ENCODE peak calls at places on chromosomes 16 and 17, in five cellular contexts. One of them, this sample, is unnamed.

GRCh38 chr16:53913082-53913870 is 209.3 kb downstream of the FTO start:
- DNase-seq in AG08396: peak; percentile 45
- DNase-seq in cerebellum: no peak
- DNase-seq in activated B cell treated with CpG ODN at 0.5 μM for 24 hours: no peak
- DNase-seq in MM.1S: no peak
- DNase-seq in this sample: no peak

GRCh38 chr16:31397701-31398100 is 4.6 kb downstream of the ITGAD start:
- DNase-seq in AG08396: no peak
- DNase-seq in activated B cell treated with CpG ODN at 0.5 μM for 24 hours: no peak
- DNase-seq in cerebellum: no peak
- DNase-seq in MM.1S: no peak
- DNase-seq in this sample: no peak

GRCh38 chr17:57895382-57896060 is 45.7 kb upstream of the MRPS23 start:
- DNase-seq in MM.1S: no peak
- DNase-seq in AG08396: no peak
- DNase-seq in activated B cell treated with CpG ODN at 0.5 μM for 24 hours: no peak
- DNase-seq in cerebellum: peak; percentile 72
- DNase-seq in this sample: peak; percentile 63

GRCh38 chr17:70604854-70605253 is 435.5 kb downstream of the KCNJ2 start:
- DNase-seq in activated B cell treated with CpG ODN at 0.5 μM for 24 hours: no peak
- DNase-seq in MM.1S: no peak
- DNase-seq in AG08396: no peak
- DNase-seq in cerebellum: no peak
- DNase-seq in this sample: peak; percentile 16

GRCh38 chr17:37740861-37741260 is 4.0 kb downstream of the HNF1B start:
- DNase-seq in cerebellum: no peak
- DNase-seq in MM.1S: no peak
- DNase-seq in activated B cell treated with CpG ODN at 0.5 μM for 24 hours: no peak
- DNase-seq in AG08396: no peak
- DNase-seq in this sample: no peak

GRCh38 chr16:13343981-13344380 is 442.6 kb downstream of the SHISA9 start:
- DNase-seq in cerebellum: no peak
- DNase-seq in activated B cell treated with CpG ODN at 0.5 μM for 24 hours: no peak
- DNase-seq in AG08396: no peak
- DNase-seq in MM.1S: no peak
- DNase-seq in this sample: no peak

GRCh38 chr17:43543300-43543699 is 2.8 kb downstream of the ETV4 start:
- DNase-seq in AG08396: no peak
- DNase-seq in activated B cell treated with CpG ODN at 0.5 μM for 24 hours: no peak
- DNase-seq in cerebellum: no peak
- DNase-seq in MM.1S: no peak
- DNase-seq in this sample: no peak

GRCh38 chr16:11099672-11100195 is 155.4 kb downstream of the CLEC16A start:
- DNase-seq in cerebellum: no peak
- DNase-seq in AG08396: no peak
- DNase-seq in activated B cell treated with CpG ODN at 0.5 μM for 24 hours: no peak
- DNase-seq in MM.1S: no peak
- DNase-seq in this sample: no peak

GRCh38 chr16:57991551-57992059 is 8.9 kb downstream of the ZNF319 start:
- DNase-seq in AG08396: no peak
- DNase-seq in activated B cell treated with CpG ODN at 0.5 μM for 24 hours: no peak
- DNase-seq in MM.1S: no peak
- DNase-seq in cerebellum: no peak
- DNase-seq in this sample: no peak

GRCh38 chr17:65723356-65723928 is 162.0 kb upstream of the AXIN2 start:
- DNase-seq in MM.1S: no peak
- DNase-seq in AG08396: no peak
- DNase-seq in activated B cell treated with CpG ODN at 0.5 μM for 24 hours: no peak
- DNase-seq in cerebellum: no peak
- DNase-seq in this sample: no peak

This sample was measured in cerebellar cortex.